ENCODE peak calls at places on chromosomes 2 and 18, in ten cellular contexts. Z is neural crest cell; C is A673; W is tibial nerve; S is HFFc6; L is CD8-positive, alpha-beta T cell; N is neural progenitor cell; Y is dorsolateral prefrontal cortex; K is heart left ventricle; P is lower lobe of right lung. H is an unnamed sample.
A peak's percentile ranks its signal among the peaks of the same experiment; 100 is the strongest.

GRCh38 chr2:105496271-105496670 is 97.4 kb upstream of the FHL2 start:
- DNase-seq in Z (no peak), K (peak; percentile 47), S (no peak), C (no peak), Y (no peak), L (no peak), W (peak; percentile 43), P (no peak), N (no peak), H (no peak)

GRCh38 chr2:27218614-27219013 is 1.4 kb downstream of the CAD start:
- DNase-seq in P (no peak), L (no peak), W (no peak), N (no peak), K (no peak), S (no peak), Y (no peak), Z (no peak), C (no peak), H (no peak)

GRCh38 chr2:236208281-236208900 is 40.2 kb upstream of the GBX2 start:
- DNase-seq in K (no peak), Z (no peak), W (no peak), L (no peak), Y (no peak), P (no peak), S (no peak), C (no peak), N (no peak), H (no peak)

GRCh38 chr18:60020107-60020925 is 120.5 kb downstream of the PMAIP1 start:
- DNase-seq in L (no peak), N (peak; percentile 1), P (no peak), C (peak; percentile 85), W (no peak), Y (no peak), K (no peak), Z (no peak), S (no peak), H (no peak)

GRCh38 chr2:28437142-28437835 is 44.6 kb downstream of the FOSL2 start:
- DNase-seq in C (no peak), Z (no peak), W (no peak), Y (no peak), P (peak; percentile 85), L (no peak), K (no peak), S (no peak), N (no peak), H (no peak)

GRCh38 chr2:119117891-119118882 is 40.4 kb downstream of the C1QL2 start:
- DNase-seq in Y (no peak), C (no peak), L (no peak), Z (no peak), N (no peak), K (no peak), P (no peak), W (no peak), S (no peak), H (no peak)

GRCh38 chr2:25290811-25291510 is 50.8 kb downstream of the DNMT3A start:
- DNase-seq in N (no peak), Y (no peak), S (no peak), Z (no peak), P (no peak), C (peak; percentile 66), W (no peak), K (peak; percentile 36), L (no peak), H (no peak)

GRCh38 chr2:224400886-224401632 is 848 bp downstream of the FAM124B start:
- DNase-seq in K (peak; percentile 22), N (no peak), C (no peak), S (no peak), Z (no peak), W (no peak), P (no peak), L (no peak), Y (no peak), H (no peak)

GRCh38 chr18:51211552-51211951 is 14.1 kb upstream of the MEX3C start:
- DNase-seq in N (no peak), L (no peak), C (no peak), P (peak; percentile 71), Z (no peak), W (peak; percentile 15), K (peak; percentile 26), Y (no peak), S (peak; percentile 8), H (no peak)

GRCh38 chr2:241764272-241765241 is 12.1 kb upstream of the GAL3ST2 start:
- DNase-seq in C (no peak), K (no peak), P (no peak), W (no peak), Y (no peak), S (no peak), L (no peak), Z (no peak), N (peak; percentile 42), H (peak; percentile 14)

GRCh38 chr2:192544371-192544955 is 349.7 kb upstream of the TMEFF2 start:
- DNase-seq in C (no peak), P (no peak), K (no peak), Y (no peak), W (no peak), N (no peak), Z (no peak), L (no peak), S (no peak), H (no peak)

GRCh38 chr18:37294951-37295350 is 270.6 kb downstream of the CELF4 start:
- DNase-seq in P (no peak), N (peak; percentile 85), Y (no peak), K (no peak), C (peak; percentile 59), L (no peak), S (no peak), W (no peak), Z (peak; percentile 26), H (no peak)

GRCh38 chr2:119753041-119753929 is 6.4 kb upstream of the PTPN4 start:
- DNase-seq in N (peak; percentile 61), S (peak; percentile 26), C (peak; percentile 75), K (no peak), L (peak; percentile 11), P (no peak), Z (no peak), Y (no peak), W (no peak), H (no peak)

GRCh38 chr18:65938592-65939372 is 188.0 kb downstream of the CDH7 start:
- DNase-seq in P (no peak), N (peak; percentile 28), L (no peak), C (peak; percentile 91), K (no peak), Y (no peak), S (no peak), Z (peak; percentile 20), W (no peak), H (peak; percentile 21)

GRCh38 chr2:8582850-8583399 is 98.9 kb upstream of the ID2 start:
- DNase-seq in L (no peak), W (no peak), K (no peak), Y (no peak), P (no peak), S (no peak), Z (no peak), N (no peak), C (no peak), H (no peak)

GRCh38 chr2:43943809-43944452 is 51.9 kb downstream of the LRPPRC start:
- DNase-seq in C (no peak), K (no peak), Z (no peak), S (no peak), P (no peak), N (no peak), Y (no peak), W (no peak), L (no peak), H (no peak)

GRCh38 chr18:30376515-30376914 is 666.0 kb downstream of the DSC3 start:
- DNase-seq in P (no peak), Y (no peak), L (no peak), K (no peak), Z (no peak), S (no peak), W (no peak), N (peak; percentile 43), C (peak; percentile 33), H (no peak)
- TF ChIP-seq CTCF in P (no peak), Y (no peak), L (no peak), K (no peak), Z (peak; percentile 27), S (no peak), W (no peak), N (peak; percentile 60), C (peak; percentile 48), H (no peak)

DNA sequence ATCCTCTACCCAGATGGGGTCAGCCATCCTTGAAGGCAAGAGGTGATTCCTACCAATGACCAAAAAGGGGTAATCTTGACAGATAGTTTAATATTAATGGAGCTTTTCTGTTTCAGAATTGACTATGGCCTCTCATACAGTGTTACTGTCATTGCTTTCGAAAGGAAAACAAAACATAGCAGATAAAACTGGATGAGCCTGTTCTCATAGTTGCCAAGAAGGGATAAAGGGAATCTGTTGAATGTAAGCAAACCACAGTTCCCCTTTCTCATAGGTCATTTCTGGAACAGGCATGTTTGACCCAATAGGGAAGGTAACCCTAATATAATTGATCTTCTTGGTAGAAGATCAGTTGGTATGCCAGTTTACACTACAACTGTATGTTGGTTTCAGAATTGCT is 1.6 kb downstream of the RAB27B start:
- DNase-seq in P (no peak), Y (no peak), L (no peak), N (no peak), Z (no peak), C (no peak), W (no peak), K (no peak), S (no peak), H (no peak)
- TF ChIP-seq CTCF in P (no peak), Y (no peak), L (no peak), N (no peak), Z (no peak), C (no peak), W (no peak), K (no peak), S (no peak), H (no peak)

DNA sequence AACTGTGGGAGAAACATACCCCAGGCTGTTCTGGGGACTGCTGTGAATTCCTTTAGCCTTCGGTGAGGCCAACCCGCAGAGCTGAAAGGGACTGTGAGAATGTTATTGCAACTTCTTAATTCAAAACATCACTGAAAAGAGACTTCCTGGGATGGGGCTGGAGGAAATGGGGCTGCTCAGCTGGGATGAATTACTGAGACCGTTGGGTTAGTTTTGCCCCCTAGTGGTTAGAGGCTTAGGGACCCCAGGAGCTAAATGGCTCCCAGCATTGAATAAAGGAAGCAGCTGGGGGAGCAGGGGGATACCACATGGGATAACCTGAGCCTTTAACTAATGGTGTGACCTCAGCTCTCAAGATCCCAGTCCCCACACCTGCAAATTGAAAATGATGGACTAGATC is 941.1 kb upstream of the FANCL start:
- DNase-seq in Y (no peak), P (no peak), Z (peak; percentile 6), K (peak; percentile 17), N (peak; percentile 78), W (no peak), C (peak; percentile 66), L (no peak), S (no peak), H (no peak)
- TF ChIP-seq CTCF in Y (peak; percentile 33), P (peak; percentile 31), Z (peak; percentile 62), K (peak; percentile 39), N (peak; percentile 64), W (peak; percentile 24), C (peak; percentile 73), L (no peak), S (peak; percentile 64), H (peak; percentile 59)

DNA sequence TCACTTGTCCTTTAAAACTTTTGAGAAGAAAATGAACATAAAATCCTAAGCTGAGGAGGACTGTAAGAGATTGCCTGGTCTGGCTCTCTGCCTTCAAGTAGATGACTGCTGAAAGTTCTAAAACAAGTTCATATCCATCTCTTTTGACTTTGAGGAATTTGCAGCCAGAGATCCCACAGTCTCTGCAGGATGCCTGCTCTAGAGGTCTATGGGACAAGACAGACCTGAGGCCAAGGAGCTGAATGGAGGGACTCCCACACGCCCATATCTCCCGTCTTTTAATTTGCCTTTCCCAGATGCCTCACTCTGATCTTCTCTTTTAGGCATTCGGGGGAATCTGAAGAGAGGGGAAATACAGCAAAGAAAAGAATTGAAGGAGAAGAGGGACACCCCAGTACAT is 255.9 kb upstream of the RASGRP3 start:
- DNase-seq in K (no peak), N (no peak), P (no peak), C (no peak), S (no peak), Y (no peak), W (no peak), Z (no peak), L (no peak), H (no peak)
- TF ChIP-seq CTCF in K (no peak), N (no peak), P (no peak), C (no peak), S (no peak), Y (no peak), W (no peak), Z (no peak), L (no peak), H (no peak)